ENCODE peak calls at places on chromosomes 5 and 9, in nine cellular contexts. One of them, this sample, is unnamed.

GRCh38 chr9:16830806-16831205 is 39.7 kb downstream of the BNC2 start:
- DNase-seq in OCI-LY7: no peak
- DNase-seq in neural progenitor cell: no peak
- DNase-seq in GM23248: peak; percentile 45
- DNase-seq in PC-3: no peak
- DNase-seq in hepatocyte: no peak
- DNase-seq in GM23338: no peak
- DNase-seq in MM.1S: no peak
- DNase-seq in HCT116: no peak
- DNase-seq in this sample: no peak

GRCh38 chr5:150077996-150078801 is 8.2 kb downstream of the CSF1R start:
- DNase-seq in OCI-LY7: no peak
- DNase-seq in neural progenitor cell: no peak
- DNase-seq in GM23248: no peak
- DNase-seq in PC-3: no peak
- DNase-seq in hepatocyte: no peak
- DNase-seq in GM23338: no peak
- DNase-seq in MM.1S: no peak
- DNase-seq in HCT116: no peak
- DNase-seq in this sample: peak; percentile 7

GRCh38 chr5:14156611-14157493 is 13.7 kb downstream of the TRIO start:
- DNase-seq in OCI-LY7: peak; percentile 40
- DNase-seq in neural progenitor cell: no peak
- DNase-seq in GM23248: peak; percentile 96
- DNase-seq in PC-3: peak; percentile 98
- DNase-seq in hepatocyte: peak; percentile 55
- DNase-seq in GM23338: no peak
- DNase-seq in MM.1S: no peak
- DNase-seq in HCT116: peak; percentile 32
- DNase-seq in this sample: peak; percentile 45

GRCh38 chr5:39783756-39784421 is 359.1 kb upstream of the DAB2 start:
- DNase-seq in OCI-LY7: no peak
- DNase-seq in neural progenitor cell: no peak
- DNase-seq in GM23248: peak; percentile 78
- DNase-seq in PC-3: no peak
- DNase-seq in hepatocyte: no peak
- DNase-seq in GM23338: no peak
- DNase-seq in MM.1S: no peak
- DNase-seq in HCT116: no peak
- DNase-seq in this sample: no peak

GRCh38 chr5:161258438-161258837 is 288.1 kb downstream of the GABRB2 start:
- DNase-seq in OCI-LY7: no peak
- DNase-seq in neural progenitor cell: no peak
- DNase-seq in GM23248: no peak
- DNase-seq in PC-3: no peak
- DNase-seq in hepatocyte: no peak
- DNase-seq in GM23338: no peak
- DNase-seq in MM.1S: no peak
- DNase-seq in HCT116: no peak
- DNase-seq in this sample: no peak

GRCh38 chr9:3464033-3464638 is 61.7 kb downstream of the RFX3 start:
- DNase-seq in OCI-LY7: no peak
- DNase-seq in neural progenitor cell: no peak
- DNase-seq in GM23248: peak; percentile 19
- DNase-seq in PC-3: peak; percentile 6
- DNase-seq in hepatocyte: no peak
- DNase-seq in GM23338: no peak
- DNase-seq in MM.1S: no peak
- DNase-seq in HCT116: no peak
- DNase-seq in this sample: no peak

GRCh38 chr5:160899735-160900134 is 47.7 kb upstream of the ATP10B start:
- DNase-seq in OCI-LY7: no peak
- DNase-seq in neural progenitor cell: peak; percentile 15
- DNase-seq in GM23248: no peak
- DNase-seq in PC-3: no peak
- DNase-seq in hepatocyte: no peak
- DNase-seq in GM23338: peak; percentile 32
- DNase-seq in MM.1S: no peak
- DNase-seq in HCT116: no peak
- DNase-seq in this sample: no peak

GRCh38 chr9:133780962-133781827 is 43.0 kb upstream of the SARDH start:
- DNase-seq in OCI-LY7: no peak
- DNase-seq in neural progenitor cell: no peak
- DNase-seq in GM23248: no peak
- DNase-seq in PC-3: no peak
- DNase-seq in hepatocyte: no peak
- DNase-seq in GM23338: no peak
- DNase-seq in MM.1S: no peak
- DNase-seq in HCT116: no peak
- DNase-seq in this sample: no peak

GRCh38 chr9:91085499-91086291 is 276.0 kb downstream of the AUH start:
- DNase-seq in OCI-LY7: no peak
- DNase-seq in neural progenitor cell: no peak
- DNase-seq in GM23248: no peak
- DNase-seq in PC-3: no peak
- DNase-seq in hepatocyte: no peak
- DNase-seq in GM23338: no peak
- DNase-seq in MM.1S: peak; percentile 20
- DNase-seq in HCT116: no peak
- DNase-seq in this sample: no peak

GRCh38 chr9:90842378-90842777 is 40.8 kb downstream of the SYK start:
- DNase-seq in OCI-LY7: no peak
- DNase-seq in neural progenitor cell: no peak
- DNase-seq in GM23248: no peak
- DNase-seq in PC-3: no peak
- DNase-seq in hepatocyte: no peak
- DNase-seq in GM23338: no peak
- DNase-seq in MM.1S: no peak
- DNase-seq in HCT116: no peak
- DNase-seq in this sample: no peak

GRCh38 chr5:174692982-174693422 is 31.4 kb upstream of the MSX2 start:
- DNase-seq in OCI-LY7: no peak
- DNase-seq in neural progenitor cell: peak; percentile 88
- DNase-seq in GM23248: no peak
- DNase-seq in PC-3: no peak
- DNase-seq in hepatocyte: peak; percentile 79
- DNase-seq in GM23338: peak; percentile 78
- DNase-seq in MM.1S: no peak
- DNase-seq in HCT116: no peak
- DNase-seq in this sample: peak; percentile 55

GRCh38 chr5:135196483-135196882 is 162.5 kb upstream of the PITX1 start:
- DNase-seq in OCI-LY7: no peak
- DNase-seq in neural progenitor cell: no peak
- DNase-seq in GM23248: no peak
- DNase-seq in PC-3: no peak
- DNase-seq in hepatocyte: no peak
- DNase-seq in GM23338: no peak
- DNase-seq in MM.1S: no peak
- DNase-seq in HCT116: no peak
- DNase-seq in this sample: no peak

GRCh38 chr5:130141689-130142320 is 237.5 kb downstream of the CHSY3 start:
- DNase-seq in OCI-LY7: no peak
- DNase-seq in neural progenitor cell: peak; percentile 67
- DNase-seq in GM23248: peak; percentile 55
- DNase-seq in PC-3: peak; percentile 55
- DNase-seq in hepatocyte: peak; percentile 70
- DNase-seq in GM23338: peak; percentile 67
- DNase-seq in MM.1S: peak; percentile 75
- DNase-seq in HCT116: no peak
- DNase-seq in this sample: peak; percentile 0

GRCh38 chr9:4746278-4746677 is 5.3 kb upstream of the AK3 start:
- DNase-seq in OCI-LY7: no peak
- DNase-seq in neural progenitor cell: no peak
- DNase-seq in GM23248: no peak
- DNase-seq in PC-3: no peak
- DNase-seq in hepatocyte: no peak
- DNase-seq in GM23338: no peak
- DNase-seq in MM.1S: no peak
- DNase-seq in HCT116: no peak
- DNase-seq in this sample: no peak
- TF ChIP-seq EZH2phosphoT487 in OCI-LY7: no peak
- TF ChIP-seq EZH2phosphoT487 in neural progenitor cell: no peak
- TF ChIP-seq EZH2phosphoT487 in GM23248: no peak
- TF ChIP-seq EZH2phosphoT487 in PC-3: no peak
- TF ChIP-seq EZH2phosphoT487 in hepatocyte: no peak
- TF ChIP-seq EZH2phosphoT487 in GM23338: no peak
- TF ChIP-seq EZH2phosphoT487 in MM.1S: no peak
- TF ChIP-seq EZH2phosphoT487 in HCT116: no peak
- TF ChIP-seq EZH2phosphoT487 in this sample: no peak

DNA sequence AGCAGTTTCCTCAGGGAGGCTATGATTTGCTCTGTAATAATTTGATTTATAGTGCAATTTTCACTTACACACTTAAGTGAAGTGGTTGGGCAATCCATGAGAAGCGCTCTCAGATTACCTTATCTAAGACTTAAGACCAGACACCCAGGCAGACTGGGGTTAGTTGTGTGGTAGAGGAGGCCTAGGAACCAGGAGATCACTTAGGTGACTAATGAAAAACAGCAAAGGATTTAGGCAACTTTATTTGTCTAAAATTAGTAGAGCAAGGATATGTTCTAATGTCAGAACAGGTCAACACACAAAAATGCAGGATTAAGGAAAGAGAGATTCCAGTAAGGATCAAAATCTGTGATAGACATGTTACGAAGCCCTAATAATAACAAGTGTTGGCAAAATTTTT is 913.8 kb downstream of the TLE1 start:
- DNase-seq in OCI-LY7: no peak
- DNase-seq in neural progenitor cell: no peak
- DNase-seq in GM23248: no peak
- DNase-seq in PC-3: peak; percentile 2
- DNase-seq in hepatocyte: no peak
- DNase-seq in GM23338: no peak
- DNase-seq in MM.1S: no peak
- DNase-seq in HCT116: no peak
- DNase-seq in this sample: no peak
- TF ChIP-seq EZH2phosphoT487 in OCI-LY7: no peak
- TF ChIP-seq EZH2phosphoT487 in neural progenitor cell: no peak
- TF ChIP-seq EZH2phosphoT487 in GM23248: no peak
- TF ChIP-seq EZH2phosphoT487 in PC-3: no peak
- TF ChIP-seq EZH2phosphoT487 in hepatocyte: no peak
- TF ChIP-seq EZH2phosphoT487 in GM23338: no peak
- TF ChIP-seq EZH2phosphoT487 in MM.1S: no peak
- TF ChIP-seq EZH2phosphoT487 in HCT116: no peak
- TF ChIP-seq EZH2phosphoT487 in this sample: no peak

GRCh38 chr5:43152946-43153345 is 32.2 kb downstream of the ZNF131 start:
- DNase-seq in OCI-LY7: no peak
- DNase-seq in neural progenitor cell: no peak
- DNase-seq in GM23248: peak; percentile 80
- DNase-seq in PC-3: no peak
- DNase-seq in hepatocyte: no peak
- DNase-seq in GM23338: no peak
- DNase-seq in MM.1S: no peak
- DNase-seq in HCT116: no peak
- DNase-seq in this sample: no peak
- TF ChIP-seq EZH2phosphoT487 in OCI-LY7: no peak
- TF ChIP-seq EZH2phosphoT487 in neural progenitor cell: no peak
- TF ChIP-seq EZH2phosphoT487 in GM23248: no peak
- TF ChIP-seq EZH2phosphoT487 in PC-3: no peak
- TF ChIP-seq EZH2phosphoT487 in hepatocyte: no peak
- TF ChIP-seq EZH2phosphoT487 in GM23338: no peak
- TF ChIP-seq EZH2phosphoT487 in MM.1S: no peak
- TF ChIP-seq EZH2phosphoT487 in HCT116: no peak
- TF ChIP-seq EZH2phosphoT487 in this sample: no peak

DNA sequence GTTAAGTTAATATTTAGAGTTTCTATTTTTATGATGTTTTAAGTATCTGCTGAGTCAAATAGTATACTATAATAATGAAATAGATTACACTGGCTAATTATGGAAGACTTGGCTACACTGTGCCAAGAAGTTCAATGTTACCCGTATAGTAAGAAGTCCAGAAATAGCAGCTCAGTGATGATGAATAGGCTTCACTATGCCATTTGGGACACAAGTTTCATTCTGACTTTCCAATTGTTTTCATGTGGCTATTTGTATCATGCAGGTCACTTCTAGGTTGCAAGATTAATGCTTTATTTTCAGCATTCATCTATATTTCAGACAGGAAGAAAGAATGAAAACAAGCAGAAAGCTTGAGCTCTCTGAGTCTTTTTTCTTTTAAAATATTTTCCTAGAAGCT is 194.5 kb upstream of the RIOK2 start:
- DNase-seq in OCI-LY7: no peak
- DNase-seq in neural progenitor cell: no peak
- DNase-seq in GM23248: no peak
- DNase-seq in PC-3: no peak
- DNase-seq in hepatocyte: no peak
- DNase-seq in GM23338: no peak
- DNase-seq in MM.1S: no peak
- DNase-seq in HCT116: no peak
- DNase-seq in this sample: no peak
- TF ChIP-seq EZH2phosphoT487 in OCI-LY7: no peak
- TF ChIP-seq EZH2phosphoT487 in neural progenitor cell: no peak
- TF ChIP-seq EZH2phosphoT487 in GM23248: no peak
- TF ChIP-seq EZH2phosphoT487 in PC-3: no peak
- TF ChIP-seq EZH2phosphoT487 in hepatocyte: no peak
- TF ChIP-seq EZH2phosphoT487 in GM23338: no peak
- TF ChIP-seq EZH2phosphoT487 in MM.1S: no peak
- TF ChIP-seq EZH2phosphoT487 in HCT116: no peak
- TF ChIP-seq EZH2phosphoT487 in this sample: no peak

GRCh38 chr5:423626-424258 is 19.2 kb upstream of the EXOC3 start:
- DNase-seq in OCI-LY7: no peak
- DNase-seq in neural progenitor cell: no peak
- DNase-seq in GM23248: no peak
- DNase-seq in PC-3: no peak
- DNase-seq in hepatocyte: no peak
- DNase-seq in GM23338: no peak
- DNase-seq in MM.1S: no peak
- DNase-seq in HCT116: no peak
- DNase-seq in this sample: no peak

GRCh38 chr5:427415-428087 is 15.4 kb upstream of the EXOC3 start:
- DNase-seq in OCI-LY7: no peak
- DNase-seq in neural progenitor cell: no peak
- DNase-seq in GM23248: no peak
- DNase-seq in PC-3: no peak
- DNase-seq in hepatocyte: no peak
- DNase-seq in GM23338: no peak
- DNase-seq in MM.1S: no peak
- DNase-seq in HCT116: no peak
- DNase-seq in this sample: no peak

GRCh38 chr5:426392-426976 is 16.5 kb upstream of the EXOC3 start:
- DNase-seq in OCI-LY7: no peak
- DNase-seq in neural progenitor cell: no peak
- DNase-seq in GM23248: no peak
- DNase-seq in PC-3: no peak
- DNase-seq in hepatocyte: no peak
- DNase-seq in GM23338: no peak
- DNase-seq in MM.1S: no peak
- DNase-seq in HCT116: no peak
- DNase-seq in this sample: no peak

GRCh38 chr5:424259-425110 is 18.5 kb upstream of the EXOC3 start:
- DNase-seq in OCI-LY7: peak; percentile 47
- DNase-seq in neural progenitor cell: no peak
- DNase-seq in GM23248: peak; percentile 59
- DNase-seq in PC-3: peak; percentile 35
- DNase-seq in hepatocyte: no peak
- DNase-seq in GM23338: no peak
- DNase-seq in MM.1S: peak; percentile 42
- DNase-seq in HCT116: no peak
- DNase-seq in this sample: no peak

DNA sequence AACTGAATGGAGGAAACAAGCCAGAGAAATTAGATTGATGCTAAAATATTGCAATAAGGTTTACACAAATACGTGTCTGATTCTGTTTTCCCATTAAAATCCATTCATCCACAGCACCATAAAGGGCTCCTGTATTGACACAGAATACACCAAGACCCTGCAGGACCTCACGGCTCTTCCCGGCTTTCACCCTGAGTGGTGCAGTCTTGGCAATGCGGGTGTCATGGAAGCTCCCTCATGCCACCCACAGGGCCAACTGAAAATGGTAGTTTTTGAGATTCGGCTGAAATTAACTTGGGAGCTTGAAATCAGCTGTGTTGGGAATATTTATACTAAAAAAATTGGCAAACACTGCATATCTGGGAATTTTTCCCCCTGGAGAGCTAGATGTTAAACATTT is 17.3 kb upstream of the EXOC3 start:
- DNase-seq in OCI-LY7: peak; percentile 24
- DNase-seq in neural progenitor cell: no peak
- DNase-seq in GM23248: no peak
- DNase-seq in PC-3: peak; percentile 27
- DNase-seq in hepatocyte: no peak
- DNase-seq in GM23338: no peak
- DNase-seq in MM.1S: no peak
- DNase-seq in HCT116: no peak
- DNase-seq in this sample: no peak
- TF ChIP-seq EZH2phosphoT487 in OCI-LY7: no peak
- TF ChIP-seq EZH2phosphoT487 in neural progenitor cell: no peak
- TF ChIP-seq EZH2phosphoT487 in GM23248: no peak
- TF ChIP-seq EZH2phosphoT487 in PC-3: no peak
- TF ChIP-seq EZH2phosphoT487 in hepatocyte: no peak
- TF ChIP-seq EZH2phosphoT487 in GM23338: no peak
- TF ChIP-seq EZH2phosphoT487 in MM.1S: no peak
- TF ChIP-seq EZH2phosphoT487 in HCT116: no peak
- TF ChIP-seq EZH2phosphoT487 in this sample: no peak